ENCODE peak calls at places on chromosomes 5 and 9, in five cellular contexts. R, F, P, Q and A are unnamed samples.

GRCh38 chr9:106829666-106830408 is 33.1 kb upstream of the ZNF462 start:
- DNase-seq in F (no peak), P (peak; percentile 1), R (no peak), Q (no peak), A (no peak)

GRCh38 chr5:171647043-171647899 is 138.3 kb upstream of the SMIM23 start:
- DNase-seq in P (peak; percentile 65), Q (no peak), R (no peak), F (no peak), A (no peak)

GRCh38 chr5:98308960-98309359 is 464.5 kb upstream of the RGMB start:
- DNase-seq in R (no peak), Q (no peak), P (peak; percentile 21), F (no peak), A (no peak)

GRCh38 chr5:138370537-138370936 is 18.1 kb downstream of the KDM3B start:
- DNase-seq in P (no peak), Q (no peak), F (no peak), R (no peak), A (no peak)

GRCh38 chr9:34405719-34406118 is 29.0 kb upstream of the MYORG start:
- DNase-seq in P (peak; percentile 11), F (no peak), R (no peak), Q (no peak), A (no peak)

GRCh38 chr9:112009656-112010055 is 113.0 kb downstream of the UGCG start:
- DNase-seq in F (no peak), P (peak; percentile 59), Q (no peak), R (no peak), A (no peak)

GRCh38 chr5:129271309-129271708 is 176.8 kb downstream of the ISOC1 start:
- DNase-seq in R (no peak), F (peak; percentile 22), P (peak; percentile 81), Q (peak; percentile 30), A (no peak)

GRCh38 chr5:143887901-143888648 is 76.1 kb downstream of the HMHB1 start:
- DNase-seq in F (no peak), R (no peak), Q (peak; percentile 13), P (peak; percentile 41), A (no peak)

GRCh38 chr5:67059747-67060490 is 136.7 kb downstream of the CD180 start:
- DNase-seq in P (peak; percentile 74), R (no peak), Q (no peak), F (no peak), A (no peak)

GRCh38 chr5:120419110-120419509 is 45.0 kb upstream of the PRR16 start:
- DNase-seq in P (no peak), F (no peak), Q (no peak), R (no peak), A (peak; percentile 0)

GRCh38 chr9:84955971-84956370 is 286.4 kb downstream of the NTRK2 start:
- DNase-seq in F (no peak), R (no peak), P (no peak), Q (no peak), A (no peak)

GRCh38 chr5:40124367-40124766 is 555.3 kb upstream of the PTGER4 start:
- DNase-seq in R (no peak), Q (no peak), P (no peak), F (no peak), A (peak; percentile 15)

GRCh38 chr5:160159991-160160826 is 41.0 kb upstream of the PWWP2A start:
- DNase-seq in R (no peak), F (peak; percentile 23), P (no peak), Q (no peak), A (no peak)

GRCh38 chr9:91628892-91629291 is 205.3 kb upstream of the NFIL3 start:
- DNase-seq in F (no peak), P (no peak), R (no peak), Q (no peak), A (no peak)

GRCh38 chr9:95004452-95005275 is 278.2 kb downstream of the AOPEP start:
- DNase-seq in Q (peak; percentile 65), R (no peak), F (peak; percentile 33), P (peak; percentile 40), A (no peak)

GRCh38 chr5:147835386-147835798 is 3.9 kb upstream of the SPINK1 start:
- DNase-seq in Q (no peak), F (no peak), R (no peak), P (no peak), A (no peak)

GRCh38 chr9:22240619-22241018 is 206.0 kb upstream of the DMRTA1 start:
- DNase-seq in P (peak; percentile 41), Q (peak; percentile 46), R (no peak), F (no peak), A (no peak)

GRCh38 chr5:174231961-174232487 is 186.5 kb downstream of the NSG2 start:
- DNase-seq in P (peak; percentile 30), F (no peak), R (no peak), Q (no peak), A (no peak)

GRCh38 chr9:110427497-110428104 is 89.9 kb upstream of the TXNDC8 start:
- DNase-seq in F (peak; percentile 72), Q (peak; percentile 57), R (peak; percentile 78), P (peak; percentile 52), A (peak; percentile 29)

GRCh38 chr9:4666042-4666699 is at the start of gene SPATA6L:
- DNase-seq in F (peak; percentile 63), P (peak; percentile 66), R (peak; percentile 91), Q (no peak), A (no peak)

GRCh38 chr5:32339198-32339597 is 26.5 kb upstream of the MTMR12 start:
- DNase-seq in F (no peak), Q (no peak), R (no peak), P (peak; percentile 14), A (peak; percentile 42)

GRCh38 chr9:80899208-80899607 is 790.1 kb downstream of the TLE1 start:
- DNase-seq in F (no peak), R (no peak), P (peak; percentile 17), Q (no peak), A (no peak)

GRCh38 chr5:95142145-95142544 is 142.7 kb downstream of the MCTP1 start:
- DNase-seq in R (no peak), Q (no peak), F (no peak), P (no peak), A (no peak)

GRCh38 chr5:36685631-36686147 is 79.3 kb downstream of the SLC1A3 start:
- DNase-seq in F (no peak), R (no peak), Q (no peak), P (peak; percentile 69), A (no peak)

GRCh38 chr5:95760291-95761191 is 29.4 kb downstream of the RHOBTB3 start:
- DNase-seq in R (no peak), P (peak; percentile 94), Q (no peak), F (no peak), A (no peak)

GRCh38 chr9:96129698-96130097 is 172.3 kb downstream of the HSD17B3 start:
- DNase-seq in F (peak; percentile 33), P (no peak), Q (no peak), R (no peak), A (peak; percentile 89)

GRCh38 chr9:1098551-1098950 is 48.4 kb downstream of the DMRT2 start:
- DNase-seq in P (peak; percentile 1), Q (no peak), R (no peak), F (no peak), A (no peak)

GRCh38 chr9:93899609-93900435 is 55.3 kb downstream of the BARX1 start:
- DNase-seq in R (peak; percentile 60), Q (no peak), F (no peak), P (no peak), A (no peak)

GRCh38 chr9:124257865-124258764 is at the start of gene NEK6:
- DNase-seq in P (peak; percentile 51), Q (peak; percentile 61), R (peak; percentile 83), F (no peak), A (no peak)

GRCh38 chr9:3677541-3677940 is 151.7 kb upstream of the RFX3 start:
- DNase-seq in F (no peak), R (no peak), P (no peak), Q (no peak), A (no peak)

GRCh38 chr9:124502711-124503702 is 4.2 kb downstream of the NR5A1 start:
- DNase-seq in F (no peak), Q (no peak), P (peak; percentile 8), R (no peak), A (no peak)

GRCh38 chr5:1831677-1832313 is 30.6 kb downstream of the NDUFS6 start:
- DNase-seq in Q (no peak), F (no peak), P (no peak), R (peak; percentile 70), A (no peak)

GRCh38 chr9:93624431-93624834 is 48.0 kb downstream of the PHF2 start:
- DNase-seq in F (no peak), Q (no peak), R (no peak), P (no peak), A (no peak)

GRCh38 chr5:677131-678101 is 15.7 kb downstream of the TPPP start:
- DNase-seq in P (no peak), F (no peak), R (peak; percentile 66), Q (no peak), A (no peak)

GRCh38 chr5:73336366-73336765 is 112.2 kb downstream of the FOXD1 start:
- DNase-seq in F (no peak), Q (no peak), R (no peak), P (no peak), A (no peak)